ENCODE peak calls at places on chromosome 15, in five cellular contexts. One of them, this sample, is unnamed.

GRCh38 chr15:75985966-75986365 is 26.3 kb downstream of the NRG4 start:
- DNase-seq in CD8-positive, alpha-beta T cell: no peak
- DNase-seq in choroid plexus epithelial cell: peak; percentile 31
- DNase-seq in lower leg skin: no peak
- DNase-seq in H1: no peak
- DNase-seq in this sample: no peak

GRCh38 chr15:80599359-80599758 is 95.8 kb upstream of the ABHD17C start:
- DNase-seq in CD8-positive, alpha-beta T cell: no peak
- DNase-seq in choroid plexus epithelial cell: peak; percentile 66
- DNase-seq in lower leg skin: no peak
- DNase-seq in H1: no peak
- DNase-seq in this sample: no peak

GRCh38 chr15:75508741-75509532 is 57.4 kb upstream of the SIN3A start:
- DNase-seq in H1: no peak
- DNase-seq in lower leg skin: no peak
- DNase-seq in CD8-positive, alpha-beta T cell: peak; percentile 11
- DNase-seq in choroid plexus epithelial cell: peak; percentile 87
- DNase-seq in this sample: no peak

GRCh38 chr15:28960979-28961378 is 75.2 kb downstream of the APBA2 start:
- DNase-seq in choroid plexus epithelial cell: peak; percentile 90
- DNase-seq in H1: no peak
- DNase-seq in lower leg skin: no peak
- DNase-seq in CD8-positive, alpha-beta T cell: no peak
- DNase-seq in this sample: no peak

GRCh38 chr15:92944946-92945521 is 44.9 kb downstream of the CHD2 start:
- DNase-seq in H1: no peak
- DNase-seq in lower leg skin: no peak
- DNase-seq in choroid plexus epithelial cell: no peak
- DNase-seq in CD8-positive, alpha-beta T cell: no peak
- DNase-seq in this sample: no peak

GRCh38 chr15:64865998-64866520 is 24.3 kb downstream of the PLEKHO2 start:
- DNase-seq in H1: no peak
- DNase-seq in CD8-positive, alpha-beta T cell: no peak
- DNase-seq in choroid plexus epithelial cell: peak; percentile 98
- DNase-seq in lower leg skin: no peak
- DNase-seq in this sample: no peak

GRCh38 chr15:71526061-71526460 is 284.3 kb upstream of the NR2E3 start:
- DNase-seq in CD8-positive, alpha-beta T cell: no peak
- DNase-seq in H1: no peak
- DNase-seq in choroid plexus epithelial cell: peak; percentile 61
- DNase-seq in lower leg skin: no peak
- DNase-seq in this sample: no peak

GRCh38 chr15:49036650-49037545 is 9.3 kb downstream of the SECISBP2L start:
- DNase-seq in choroid plexus epithelial cell: peak; percentile 68
- DNase-seq in lower leg skin: no peak
- DNase-seq in H1: no peak
- DNase-seq in CD8-positive, alpha-beta T cell: no peak
- DNase-seq in this sample: no peak

GRCh38 chr15:99987701-99988100 is 254.5 kb upstream of the LYSMD4 start:
- DNase-seq in CD8-positive, alpha-beta T cell: no peak
- DNase-seq in H1: no peak
- DNase-seq in choroid plexus epithelial cell: no peak
- DNase-seq in lower leg skin: no peak
- DNase-seq in this sample: no peak

GRCh38 chr15:25619076-25619475 is 180.3 kb upstream of the UBE3A start:
- DNase-seq in choroid plexus epithelial cell: no peak
- DNase-seq in H1: no peak
- DNase-seq in CD8-positive, alpha-beta T cell: no peak
- DNase-seq in lower leg skin: no peak
- DNase-seq in this sample: no peak

GRCh38 chr15:63165166-63165859 is 8.0 kb upstream of the RPS27L start:
- DNase-seq in CD8-positive, alpha-beta T cell: no peak
- DNase-seq in H1: peak; percentile 19
- DNase-seq in lower leg skin: no peak
- DNase-seq in choroid plexus epithelial cell: peak; percentile 56
- DNase-seq in this sample: no peak

GRCh38 chr15:82709421-82710207 is at the start of gene AP3B2:
- DNase-seq in H1: peak; percentile 83
- DNase-seq in lower leg skin: peak; percentile 51
- DNase-seq in choroid plexus epithelial cell: peak; percentile 81
- DNase-seq in CD8-positive, alpha-beta T cell: peak; percentile 59
- DNase-seq in this sample: no peak

GRCh38 chr15:70447511-70447910 is 315.8 kb downstream of the UACA start:
- DNase-seq in lower leg skin: no peak
- DNase-seq in CD8-positive, alpha-beta T cell: no peak
- DNase-seq in H1: no peak
- DNase-seq in choroid plexus epithelial cell: no peak
- DNase-seq in this sample: no peak

GRCh38 chr15:62432702-62433398 is 267.8 kb upstream of the C2CD4B start:
- DNase-seq in H1: no peak
- DNase-seq in CD8-positive, alpha-beta T cell: no peak
- DNase-seq in choroid plexus epithelial cell: no peak
- DNase-seq in lower leg skin: no peak
- DNase-seq in this sample: no peak

GRCh38 chr15:58473720-58474119 is 41.9 kb downstream of the LIPC start:
- DNase-seq in CD8-positive, alpha-beta T cell: no peak
- DNase-seq in choroid plexus epithelial cell: peak; percentile 91
- DNase-seq in H1: no peak
- DNase-seq in lower leg skin: no peak
- DNase-seq in this sample: no peak

GRCh38 chr15:58839485-58839884 is 68.4 kb downstream of the MINDY2 start:
- DNase-seq in choroid plexus epithelial cell: peak; percentile 30
- DNase-seq in H1: no peak
- DNase-seq in lower leg skin: no peak
- DNase-seq in CD8-positive, alpha-beta T cell: no peak
- DNase-seq in this sample: no peak

GRCh38 chr15:101614001-101614585 is 38.1 kb downstream of the TM2D3 start:
- DNase-seq in H1: no peak
- DNase-seq in choroid plexus epithelial cell: no peak
- DNase-seq in lower leg skin: no peak
- DNase-seq in CD8-positive, alpha-beta T cell: no peak
- DNase-seq in this sample: no peak

GRCh38 chr15:99925661-99926461 is 192.6 kb upstream of the LYSMD4 start:
- DNase-seq in lower leg skin: peak; percentile 62
- DNase-seq in choroid plexus epithelial cell: peak; percentile 6
- DNase-seq in CD8-positive, alpha-beta T cell: peak; percentile 72
- DNase-seq in H1: peak; percentile 62
- DNase-seq in this sample: no peak

GRCh38 chr15:52236015-52236414 is 44.8 kb upstream of the GNB5 start:
- DNase-seq in choroid plexus epithelial cell: peak; percentile 61
- DNase-seq in H1: no peak
- DNase-seq in lower leg skin: no peak
- DNase-seq in CD8-positive, alpha-beta T cell: no peak
- DNase-seq in this sample: no peak
- TF ChIP-seq CTCF in choroid plexus epithelial cell: no peak
- TF ChIP-seq CTCF in H1: no peak
- TF ChIP-seq CTCF in lower leg skin: no peak
- TF ChIP-seq CTCF in CD8-positive, alpha-beta T cell: no peak
- TF ChIP-seq CTCF in this sample: no peak

DNA sequence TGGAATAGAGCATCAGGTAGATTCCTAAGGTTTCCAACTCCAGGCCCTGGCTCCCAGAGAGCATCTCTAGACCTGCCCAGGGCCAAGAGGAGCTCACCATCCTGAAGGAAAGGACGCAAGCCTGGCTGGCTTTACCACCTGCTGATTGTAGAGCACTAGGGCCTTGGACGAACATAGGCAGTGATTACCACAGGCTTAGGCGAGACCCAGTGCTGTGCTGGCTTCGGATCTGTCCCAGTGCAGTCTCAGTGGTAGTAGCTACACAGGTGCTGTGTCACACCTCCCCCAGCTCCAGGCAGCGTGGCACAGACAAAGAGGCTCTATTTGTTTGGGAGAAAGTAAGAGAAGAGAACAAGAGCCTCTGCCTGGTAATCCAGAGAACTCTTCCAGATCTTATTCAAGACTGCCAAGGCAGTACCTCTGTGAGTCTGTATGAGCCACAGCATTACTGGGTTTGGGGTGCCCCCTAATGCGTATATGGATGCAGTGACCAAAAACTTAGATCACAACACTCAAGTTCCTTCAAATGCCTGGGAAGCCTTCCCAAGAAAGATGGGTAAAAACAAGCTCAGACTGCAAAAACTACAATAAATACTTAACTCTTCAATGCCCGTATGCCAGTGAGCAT is 25.4 kb downstream of the ISG20 start:
- DNase-seq in lower leg skin: no peak
- DNase-seq in CD8-positive, alpha-beta T cell: peak; percentile 60
- DNase-seq in choroid plexus epithelial cell: peak; percentile 28
- DNase-seq in H1: peak; percentile 47
- DNase-seq in this sample: no peak
- TF ChIP-seq CTCF in lower leg skin: no peak
- TF ChIP-seq CTCF in CD8-positive, alpha-beta T cell: peak; percentile 63
- TF ChIP-seq CTCF in choroid plexus epithelial cell: peak; percentile 24
- TF ChIP-seq CTCF in H1: no peak
- TF ChIP-seq CTCF in this sample: no peak

DNA sequence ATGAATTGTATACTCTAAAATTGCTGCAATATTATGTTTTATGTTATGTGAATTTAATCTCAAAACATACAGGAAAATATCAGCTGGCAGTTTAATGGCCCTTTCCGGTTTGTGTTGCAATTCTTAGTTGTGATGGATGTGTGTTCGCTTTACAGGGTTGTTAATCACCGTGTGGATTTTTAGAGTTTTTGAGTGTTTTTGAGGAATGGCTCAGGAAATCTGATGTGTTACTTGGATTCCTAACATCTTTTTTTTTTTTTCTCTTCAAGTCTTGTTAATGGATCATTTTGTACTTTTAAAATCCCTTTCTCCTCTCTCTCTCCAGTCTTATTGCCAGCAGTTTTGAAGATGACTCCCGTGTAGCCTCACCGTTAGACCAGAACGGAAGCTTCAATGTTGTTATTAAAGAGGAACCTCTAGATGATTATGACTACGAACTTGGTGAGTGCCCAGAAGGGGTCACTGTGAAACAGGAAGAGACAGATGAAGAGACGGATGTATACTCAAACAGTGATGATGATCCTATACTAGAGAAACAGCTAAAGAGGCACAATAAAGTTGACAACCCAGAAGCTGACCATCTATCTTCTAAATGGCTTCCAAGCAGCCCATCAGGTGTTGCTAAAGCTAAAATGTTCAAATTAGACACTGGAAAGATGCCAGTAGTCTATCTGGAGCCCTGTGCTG is 35.7 kb downstream of the MGA start:
- DNase-seq in lower leg skin: no peak
- DNase-seq in CD8-positive, alpha-beta T cell: peak; percentile 41
- DNase-seq in choroid plexus epithelial cell: peak; percentile 82
- DNase-seq in H1: no peak
- DNase-seq in this sample: no peak
- TF ChIP-seq CTCF in lower leg skin: no peak
- TF ChIP-seq CTCF in CD8-positive, alpha-beta T cell: peak; percentile 41
- TF ChIP-seq CTCF in choroid plexus epithelial cell: peak; percentile 61
- TF ChIP-seq CTCF in H1: no peak
- TF ChIP-seq CTCF in this sample: no peak

GRCh38 chr15:52528465-52529288 is at the start of gene MYO5A:
- DNase-seq in H1: peak; percentile 79
- DNase-seq in lower leg skin: peak; percentile 54
- DNase-seq in CD8-positive, alpha-beta T cell: peak; percentile 79
- DNase-seq in choroid plexus epithelial cell: peak; percentile 61
- DNase-seq in this sample: no peak
- TF ChIP-seq CTCF in H1: peak; percentile 21
- TF ChIP-seq CTCF in lower leg skin: no peak
- TF ChIP-seq CTCF in CD8-positive, alpha-beta T cell: no peak
- TF ChIP-seq CTCF in choroid plexus epithelial cell: peak; percentile 16
- TF ChIP-seq CTCF in this sample: no peak

GRCh38 chr15:56385908-56386307 is 20.7 kb downstream of the TEX9 start:
- DNase-seq in CD8-positive, alpha-beta T cell: no peak
- DNase-seq in H1: no peak
- DNase-seq in choroid plexus epithelial cell: no peak
- DNase-seq in lower leg skin: no peak
- DNase-seq in this sample: no peak

DNA sequence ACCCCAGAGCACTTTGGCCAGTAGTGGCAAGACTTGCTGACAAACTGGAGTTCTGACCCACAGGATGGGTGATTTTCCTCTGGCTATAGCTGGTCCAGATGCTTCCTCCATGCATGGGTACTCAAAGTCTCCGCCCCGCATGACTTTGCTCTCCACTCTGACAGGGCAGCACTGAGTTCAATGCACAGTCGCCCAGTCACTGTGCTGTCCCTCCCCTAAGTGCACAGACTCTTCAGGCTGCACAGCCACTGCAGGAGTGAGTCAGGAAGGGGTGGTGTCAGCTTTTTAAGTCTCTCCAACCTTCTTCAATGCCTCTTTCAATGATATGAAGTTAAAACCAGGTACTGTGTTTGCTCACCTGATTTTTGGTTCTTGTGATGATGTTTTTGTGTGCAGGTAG is 17.8 kb downstream of the TEX9 start:
- DNase-seq in CD8-positive, alpha-beta T cell: no peak
- DNase-seq in H1: no peak
- DNase-seq in choroid plexus epithelial cell: no peak
- DNase-seq in lower leg skin: no peak
- DNase-seq in this sample: no peak
- TF ChIP-seq CTCF in CD8-positive, alpha-beta T cell: no peak
- TF ChIP-seq CTCF in H1: no peak
- TF ChIP-seq CTCF in choroid plexus epithelial cell: no peak
- TF ChIP-seq CTCF in lower leg skin: no peak
- TF ChIP-seq CTCF in this sample: no peak

DNA sequence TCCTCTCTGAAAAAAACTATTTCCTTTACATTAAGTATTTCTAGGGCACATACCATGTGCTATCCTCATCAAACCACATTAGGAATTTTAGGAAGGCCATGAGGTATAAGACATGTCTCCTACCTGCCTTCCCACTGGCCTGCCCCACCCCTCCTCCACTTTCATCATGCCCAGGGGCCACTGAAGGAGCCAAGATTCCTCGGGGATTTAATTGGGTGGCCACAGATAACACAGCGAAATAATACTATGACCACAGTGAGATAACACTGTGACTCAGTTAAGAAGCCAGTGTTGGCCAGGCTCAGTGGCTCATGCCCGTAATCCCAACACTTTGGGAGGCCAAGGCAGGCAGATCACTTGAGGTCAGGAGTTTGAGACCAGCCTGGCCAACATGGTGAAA is 9.8 kb upstream of the BMF start:
- DNase-seq in CD8-positive, alpha-beta T cell: no peak
- DNase-seq in H1: no peak
- DNase-seq in lower leg skin: no peak
- DNase-seq in choroid plexus epithelial cell: no peak
- DNase-seq in this sample: no peak
- TF ChIP-seq CTCF in CD8-positive, alpha-beta T cell: no peak
- TF ChIP-seq CTCF in H1: no peak
- TF ChIP-seq CTCF in lower leg skin: no peak
- TF ChIP-seq CTCF in choroid plexus epithelial cell: no peak
- TF ChIP-seq CTCF in this sample: no peak

DNA sequence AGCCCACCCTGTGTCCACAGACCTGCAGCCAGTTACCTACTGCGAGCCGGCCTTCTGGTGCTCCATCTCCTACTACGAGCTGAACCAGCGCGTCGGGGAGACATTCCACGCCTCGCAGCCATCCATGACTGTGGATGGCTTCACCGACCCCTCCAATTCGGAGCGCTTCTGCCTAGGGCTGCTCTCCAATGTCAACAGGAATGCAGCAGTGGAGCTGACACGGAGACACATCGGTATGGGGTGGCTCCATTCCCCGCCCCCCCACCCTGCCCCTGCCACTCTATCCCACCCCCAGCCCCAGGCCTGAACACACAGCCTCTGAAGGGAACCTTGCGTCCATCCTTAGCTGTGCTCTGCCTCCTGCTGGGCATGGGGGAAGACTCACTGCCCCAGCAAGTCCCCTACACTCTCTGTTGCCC is 73.2 kb downstream of the AAGAB start:
- DNase-seq in CD8-positive, alpha-beta T cell: no peak
- DNase-seq in lower leg skin: no peak
- DNase-seq in H1: no peak
- DNase-seq in choroid plexus epithelial cell: no peak
- DNase-seq in this sample: no peak
- TF ChIP-seq CTCF in CD8-positive, alpha-beta T cell: no peak
- TF ChIP-seq CTCF in lower leg skin: no peak
- TF ChIP-seq CTCF in H1: peak; percentile 36
- TF ChIP-seq CTCF in choroid plexus epithelial cell: peak; percentile 27
- TF ChIP-seq CTCF in this sample: no peak

This sample was measured in omental fat pad.